ENCODE peak calls at places on chromosomes 11 and 22, in four cellular contexts. I is GM04504, Z is esophagus muscularis mucosa, S is memory B cell. T is an unnamed sample.

GRCh38 chr22:19644314-19645223 is 69.7 kb upstream of the SEPTIN5 start:
- DNase-seq in I (no peak), Z (no peak), S (no peak), T (no peak)

GRCh38 chr22:26333088-26333800 is 95.8 kb upstream of the ASPHD2 start:
- DNase-seq in I (no peak), Z (no peak), S (no peak), T (no peak)

GRCh38 chr11:86244063-86244521 is 461 bp upstream of the EED start:
- DNase-seq in I (no peak), Z (no peak), S (no peak), T (peak)

GRCh38 chr22:31776231-31776630 is 22.4 kb downstream of the DEPDC5 start:
- DNase-seq in I (no peak), Z (no peak), S (no peak), T (no peak)

GRCh38 chr22:31995046-31995445 is 48.0 kb upstream of the SLC5A1 start:
- DNase-seq in I (no peak), Z (no peak), S (no peak), T (no peak)

GRCh38 chr11:98090861-98091575 is 929.7 kb upstream of the CNTN5 start:
- DNase-seq in I (no peak), Z (no peak), S (no peak), T (no peak)

GRCh38 chr11:10979529-10979928 is 121.7 kb upstream of the ZBED5 start:
- DNase-seq in I (no peak), Z (no peak), S (peak), T (no peak)

GRCh38 chr22:38638734-38639133 is 17.5 kb downstream of the FAM227A start:
- DNase-seq in I (no peak), Z (no peak), S (no peak), T (no peak)

GRCh38 chr11:94574193-94574961 is 7.2 kb downstream of the PIWIL4 start:
- DNase-seq in I (peak), Z (no peak), S (no peak), T (no peak)

GRCh38 chr11:57163160-57163868 is 18.4 kb upstream of the LRRC55 start:
- DNase-seq in I (no peak), Z (no peak), S (no peak), T (no peak)

GRCh38 chr11:85745626-85746025 is 59.6 kb upstream of the CCDC89 start:
- DNase-seq in I (no peak), Z (peak), S (no peak), T (no peak)